ENCODE peak calls at places on chromosomes 4 and X, in seven cellular contexts. N is activated CD8-positive, alpha-beta memory T cell treated with anti-CD3 and anti-CD28 coated beads for 24 hours; W is H9; H is hippocampal formation; B is stimulated activated naive CD4-positive, alpha-beta T cell; O is GM13977; T is NCI-H345. P is an unnamed sample.

GRCh38 chr4:77065382-77065781 is 10.4 kb downstream of the CCNI start:
- DNase-seq in N (no peak), W (no peak), H (no peak), B (no peak), O (no peak), T (no peak), P (no peak)

GRCh38 chr4:1010522-1011021 is 854 bp upstream of the FGFRL1 start:
- DNase-seq in N (peak; percentile 85), W (peak; percentile 62), H (no peak), B (peak; percentile 54), O (no peak), T (no peak), P (no peak)

GRCh38 chrX:31449975-31450374 is 378.1 kb upstream of the FTHL17 start:
- DNase-seq in N (no peak), W (no peak), H (no peak), B (no peak), O (no peak), T (no peak), P (no peak)

GRCh38 chr4:153127773-153128494 is 76.3 kb upstream of the TRIM2 start:
- DNase-seq in N (peak; percentile 92), W (peak; percentile 87), H (peak; percentile 88), B (peak; percentile 74), O (peak; percentile 74), T (peak; percentile 80), P (peak; percentile 96)

GRCh38 chr4:110742148-110742547 is 119.3 kb upstream of the PITX2 start:
- DNase-seq in N (no peak), W (no peak), H (no peak), B (no peak), O (no peak), T (no peak), P (no peak)

GRCh38 chr4:96504386-96504785 is 664.5 kb downstream of the PDHA2 start:
- DNase-seq in N (no peak), W (no peak), H (no peak), B (no peak), O (no peak), T (no peak), P (no peak)

GRCh38 chr4:1008840-1009646 is 2.4 kb upstream of the FGFRL1 start:
- DNase-seq in N (peak; percentile 79), W (peak; percentile 62), H (no peak), B (peak; percentile 69), O (no peak), T (no peak), P (no peak)

GRCh38 chrX:48736303-48736702 is 25.2 kb upstream of the GLOD5 start:
- DNase-seq in N (no peak), W (no peak), H (no peak), B (no peak), O (no peak), T (no peak), P (no peak)

GRCh38 chr4:39357002-39357401 is 9.2 kb downstream of the RFC1 start:
- DNase-seq in N (no peak), W (no peak), H (no peak), B (no peak), O (peak; percentile 47), T (no peak), P (no peak)

GRCh38 chrX:140817943-140818342 is 108.4 kb downstream of the LINC00632 start:
- DNase-seq in N (no peak), W (no peak), H (no peak), B (no peak), O (peak; percentile 24), T (peak; percentile 4), P (no peak)

GRCh38 chr4:183435803-183436202 is 8.6 kb upstream of the CDKN2AIP start:
- DNase-seq in N (no peak), W (no peak), H (no peak), B (no peak), O (no peak), T (no peak), P (no peak)

GRCh38 chrX:129717902-129718301 is 20.9 kb upstream of the XPNPEP2 start:
- DNase-seq in N (no peak), W (no peak), H (no peak), B (no peak), O (no peak), T (no peak), P (no peak)

GRCh38 chr4:111450867-111451266 is 694.4 kb upstream of the FAM241A start:
- DNase-seq in N (no peak), W (no peak), H (no peak), B (no peak), O (no peak), T (no peak), P (no peak)

P was measured in neuronal stem cell.